ENCODE peak calls at places on chromosomes 4 and X, in nine cellular contexts. One of them, this sample, is unnamed.

GRCh38 chr4:67483868-67484602 is 61.3 kb downstream of the CENPC start:
- DNase-seq in kidney epithelial cell: no peak
- DNase-seq in head of caudate nucleus: peak
- DNase-seq in ACHN: no peak
- DNase-seq in GM20000: no peak
- DNase-seq in B cell: no peak
- DNase-seq in stromal cell of bone marrow: no peak
- DNase-seq in activated T-helper 1 cell treated with anti-CD3 and anti-CD28 coated beads, Interleukin-2, amount 50 U/mL, for 16 hours: no peak
- DNase-seq in neural crest cell: no peak
- DNase-seq in this sample: no peak

GRCh38 chr4:4502694-4503311 is 39.0 kb downstream of the STX18 start:
- DNase-seq in head of caudate nucleus: no peak
- DNase-seq in activated T-helper 1 cell treated with anti-CD3 and anti-CD28 coated beads, Interleukin-2, amount 50 U/mL, for 16 hours: no peak
- DNase-seq in ACHN: no peak
- DNase-seq in neural crest cell: no peak
- DNase-seq in kidney epithelial cell: no peak
- DNase-seq in stromal cell of bone marrow: peak
- DNase-seq in B cell: no peak
- DNase-seq in GM20000: peak
- DNase-seq in this sample: no peak

GRCh38 chr4:154590329-154591006 is at the start of gene FGA:
- DNase-seq in ACHN: no peak
- DNase-seq in head of caudate nucleus: no peak
- DNase-seq in kidney epithelial cell: peak
- DNase-seq in activated T-helper 1 cell treated with anti-CD3 and anti-CD28 coated beads, Interleukin-2, amount 50 U/mL, for 16 hours: no peak
- DNase-seq in B cell: no peak
- DNase-seq in stromal cell of bone marrow: no peak
- DNase-seq in GM20000: no peak
- DNase-seq in neural crest cell: no peak
- DNase-seq in this sample: no peak

GRCh38 chr4:6177587-6178197 is 22.7 kb downstream of the JAKMIP1 start:
- DNase-seq in stromal cell of bone marrow: no peak
- DNase-seq in GM20000: no peak
- DNase-seq in B cell: no peak
- DNase-seq in head of caudate nucleus: no peak
- DNase-seq in kidney epithelial cell: no peak
- DNase-seq in ACHN: no peak
- DNase-seq in activated T-helper 1 cell treated with anti-CD3 and anti-CD28 coated beads, Interleukin-2, amount 50 U/mL, for 16 hours: no peak
- DNase-seq in neural crest cell: no peak
- DNase-seq in this sample: no peak

GRCh38 chrX:100413231-100413630 is 3.2 kb upstream of the PCDH19 start:
- DNase-seq in head of caudate nucleus: peak
- DNase-seq in B cell: peak
- DNase-seq in stromal cell of bone marrow: peak
- DNase-seq in neural crest cell: peak
- DNase-seq in ACHN: peak
- DNase-seq in activated T-helper 1 cell treated with anti-CD3 and anti-CD28 coated beads, Interleukin-2, amount 50 U/mL, for 16 hours: no peak
- DNase-seq in kidney epithelial cell: no peak
- DNase-seq in GM20000: peak
- DNase-seq in this sample: peak

GRCh38 chr4:186910385-186910784 is 186.7 kb upstream of the FAT1 start:
- DNase-seq in activated T-helper 1 cell treated with anti-CD3 and anti-CD28 coated beads, Interleukin-2, amount 50 U/mL, for 16 hours: no peak
- DNase-seq in neural crest cell: no peak
- DNase-seq in stromal cell of bone marrow: no peak
- DNase-seq in head of caudate nucleus: no peak
- DNase-seq in kidney epithelial cell: no peak
- DNase-seq in GM20000: no peak
- DNase-seq in ACHN: no peak
- DNase-seq in B cell: no peak
- DNase-seq in this sample: peak

GRCh38 chrX:88170528-88170927 is 576.5 kb upstream of the CPXCR1 start:
- DNase-seq in kidney epithelial cell: no peak
- DNase-seq in ACHN: peak
- DNase-seq in activated T-helper 1 cell treated with anti-CD3 and anti-CD28 coated beads, Interleukin-2, amount 50 U/mL, for 16 hours: no peak
- DNase-seq in stromal cell of bone marrow: no peak
- DNase-seq in B cell: no peak
- DNase-seq in neural crest cell: no peak
- DNase-seq in head of caudate nucleus: no peak
- DNase-seq in GM20000: no peak
- DNase-seq in this sample: no peak

GRCh38 chr4:115323106-115323684 is 209.8 kb upstream of the NDST4 start:
- DNase-seq in kidney epithelial cell: no peak
- DNase-seq in head of caudate nucleus: no peak
- DNase-seq in neural crest cell: no peak
- DNase-seq in B cell: no peak
- DNase-seq in ACHN: no peak
- DNase-seq in activated T-helper 1 cell treated with anti-CD3 and anti-CD28 coated beads, Interleukin-2, amount 50 U/mL, for 16 hours: no peak
- DNase-seq in stromal cell of bone marrow: no peak
- DNase-seq in GM20000: no peak
- DNase-seq in this sample: no peak

GRCh38 chr4:67770422-67770821 is 16.2 kb upstream of the GNRHR start:
- DNase-seq in stromal cell of bone marrow: no peak
- DNase-seq in B cell: no peak
- DNase-seq in kidney epithelial cell: no peak
- DNase-seq in activated T-helper 1 cell treated with anti-CD3 and anti-CD28 coated beads, Interleukin-2, amount 50 U/mL, for 16 hours: no peak
- DNase-seq in ACHN: no peak
- DNase-seq in head of caudate nucleus: no peak
- DNase-seq in neural crest cell: no peak
- DNase-seq in GM20000: no peak
- DNase-seq in this sample: no peak

GRCh38 chr4:112099701-112100289 is 45.5 kb upstream of the FAM241A start:
- DNase-seq in B cell: peak
- DNase-seq in stromal cell of bone marrow: peak
- DNase-seq in neural crest cell: no peak
- DNase-seq in GM20000: peak
- DNase-seq in activated T-helper 1 cell treated with anti-CD3 and anti-CD28 coated beads, Interleukin-2, amount 50 U/mL, for 16 hours: no peak
- DNase-seq in head of caudate nucleus: no peak
- DNase-seq in ACHN: peak
- DNase-seq in kidney epithelial cell: no peak
- DNase-seq in this sample: peak

GRCh38 chr4:15778742-15779231 is 659 bp downstream of the CD38 start:
- DNase-seq in GM20000: peak
- DNase-seq in stromal cell of bone marrow: no peak
- DNase-seq in activated T-helper 1 cell treated with anti-CD3 and anti-CD28 coated beads, Interleukin-2, amount 50 U/mL, for 16 hours: no peak
- DNase-seq in kidney epithelial cell: no peak
- DNase-seq in B cell: peak
- DNase-seq in ACHN: no peak
- DNase-seq in head of caudate nucleus: peak
- DNase-seq in neural crest cell: no peak
- DNase-seq in this sample: no peak

GRCh38 chrX:13669246-13669689 is 16.3 kb downstream of the TCEANC start:
- DNase-seq in activated T-helper 1 cell treated with anti-CD3 and anti-CD28 coated beads, Interleukin-2, amount 50 U/mL, for 16 hours: no peak
- DNase-seq in head of caudate nucleus: no peak
- DNase-seq in GM20000: peak
- DNase-seq in neural crest cell: no peak
- DNase-seq in B cell: no peak
- DNase-seq in kidney epithelial cell: peak
- DNase-seq in stromal cell of bone marrow: peak
- DNase-seq in ACHN: peak
- DNase-seq in this sample: peak

GRCh38 chr4:38654273-38654672 is 9.7 kb upstream of the KLF3 start:
- DNase-seq in kidney epithelial cell: no peak
- DNase-seq in GM20000: no peak
- DNase-seq in head of caudate nucleus: no peak
- DNase-seq in stromal cell of bone marrow: no peak
- DNase-seq in activated T-helper 1 cell treated with anti-CD3 and anti-CD28 coated beads, Interleukin-2, amount 50 U/mL, for 16 hours: no peak
- DNase-seq in neural crest cell: no peak
- DNase-seq in ACHN: no peak
- DNase-seq in B cell: peak
- DNase-seq in this sample: no peak

GRCh38 chr4:54185380-54185779 is 43.7 kb upstream of the PDGFRA start:
- DNase-seq in activated T-helper 1 cell treated with anti-CD3 and anti-CD28 coated beads, Interleukin-2, amount 50 U/mL, for 16 hours: no peak
- DNase-seq in neural crest cell: no peak
- DNase-seq in head of caudate nucleus: no peak
- DNase-seq in kidney epithelial cell: no peak
- DNase-seq in stromal cell of bone marrow: no peak
- DNase-seq in ACHN: no peak
- DNase-seq in GM20000: no peak
- DNase-seq in B cell: no peak
- DNase-seq in this sample: no peak

GRCh38 chrX:41351923-41352322 is 18.0 kb downstream of the DDX3X start:
- DNase-seq in ACHN: no peak
- DNase-seq in kidney epithelial cell: no peak
- DNase-seq in neural crest cell: no peak
- DNase-seq in activated T-helper 1 cell treated with anti-CD3 and anti-CD28 coated beads, Interleukin-2, amount 50 U/mL, for 16 hours: no peak
- DNase-seq in GM20000: no peak
- DNase-seq in stromal cell of bone marrow: no peak
- DNase-seq in B cell: no peak
- DNase-seq in head of caudate nucleus: no peak
- DNase-seq in this sample: no peak

GRCh38 chrX:148265829-148266228 is 234.6 kb upstream of the AFF2 start:
- DNase-seq in activated T-helper 1 cell treated with anti-CD3 and anti-CD28 coated beads, Interleukin-2, amount 50 U/mL, for 16 hours: no peak
- DNase-seq in B cell: no peak
- DNase-seq in head of caudate nucleus: no peak
- DNase-seq in ACHN: no peak
- DNase-seq in kidney epithelial cell: no peak
- DNase-seq in stromal cell of bone marrow: no peak
- DNase-seq in GM20000: no peak
- DNase-seq in neural crest cell: no peak
- DNase-seq in this sample: no peak

GRCh38 chrX:65586491-65586890 is 51.9 kb upstream of the LAS1L start:
- DNase-seq in B cell: no peak
- DNase-seq in kidney epithelial cell: no peak
- DNase-seq in GM20000: no peak
- DNase-seq in head of caudate nucleus: no peak
- DNase-seq in neural crest cell: no peak
- DNase-seq in activated T-helper 1 cell treated with anti-CD3 and anti-CD28 coated beads, Interleukin-2, amount 50 U/mL, for 16 hours: no peak
- DNase-seq in ACHN: no peak
- DNase-seq in stromal cell of bone marrow: peak
- DNase-seq in this sample: no peak

GRCh38 chr4:128560754-128561495 is 248.6 kb upstream of the JADE1 start:
- DNase-seq in kidney epithelial cell: no peak
- DNase-seq in ACHN: no peak
- DNase-seq in neural crest cell: no peak
- DNase-seq in B cell: no peak
- DNase-seq in GM20000: no peak
- DNase-seq in stromal cell of bone marrow: no peak
- DNase-seq in activated T-helper 1 cell treated with anti-CD3 and anti-CD28 coated beads, Interleukin-2, amount 50 U/mL, for 16 hours: no peak
- DNase-seq in head of caudate nucleus: no peak
- DNase-seq in this sample: peak

GRCh38 chrX:136768469-136769084 is 12.2 kb downstream of the ARHGEF6 start:
- DNase-seq in kidney epithelial cell: no peak
- DNase-seq in stromal cell of bone marrow: peak
- DNase-seq in activated T-helper 1 cell treated with anti-CD3 and anti-CD28 coated beads, Interleukin-2, amount 50 U/mL, for 16 hours: no peak
- DNase-seq in ACHN: peak
- DNase-seq in head of caudate nucleus: no peak
- DNase-seq in neural crest cell: no peak
- DNase-seq in B cell: no peak
- DNase-seq in GM20000: peak
- DNase-seq in this sample: no peak

GRCh38 chr4:68076194-68076593 is 53.5 kb downstream of the TMPRSS11F start:
- DNase-seq in kidney epithelial cell: no peak
- DNase-seq in ACHN: no peak
- DNase-seq in neural crest cell: no peak
- DNase-seq in B cell: no peak
- DNase-seq in stromal cell of bone marrow: no peak
- DNase-seq in activated T-helper 1 cell treated with anti-CD3 and anti-CD28 coated beads, Interleukin-2, amount 50 U/mL, for 16 hours: no peak
- DNase-seq in head of caudate nucleus: no peak
- DNase-seq in GM20000: no peak
- DNase-seq in this sample: no peak

GRCh38 chr4:3756343-3757059 is 9.7 kb upstream of the ADRA2C start:
- DNase-seq in head of caudate nucleus: no peak
- DNase-seq in activated T-helper 1 cell treated with anti-CD3 and anti-CD28 coated beads, Interleukin-2, amount 50 U/mL, for 16 hours: no peak
- DNase-seq in neural crest cell: no peak
- DNase-seq in GM20000: no peak
- DNase-seq in kidney epithelial cell: no peak
- DNase-seq in stromal cell of bone marrow: no peak
- DNase-seq in B cell: no peak
- DNase-seq in ACHN: no peak
- DNase-seq in this sample: no peak